ENCODE peak calls at places on chromosomes 7 and 10, in four cellular contexts. J, R, B and P are unnamed samples.

GRCh38 chr7:2962860-2963259 is 80.8 kb downstream of the CARD11 start:
- DNase-seq in J (no peak), R (no peak), B (no peak), P (peak)

GRCh38 chr10:5970527-5970926 is 6.8 kb downstream of the IL15RA start:
- DNase-seq in J (peak), R (no peak), B (no peak), P (no peak)

GRCh38 chr10:89088901-89089300 is 98.3 kb downstream of the FAS start:
- DNase-seq in J (no peak), R (no peak), B (no peak), P (no peak)

GRCh38 chr10:78828647-78829283 is 240.0 kb upstream of the ZMIZ1 start:
- DNase-seq in J (no peak), R (no peak), B (no peak), P (no peak)

GRCh38 chr7:32958046-32959025 is 1.1 kb downstream of the FKBP9 start:
- DNase-seq in J (peak), R (peak), B (peak), P (peak)

GRCh38 chr7:132656846-132657776 is 80.8 kb upstream of the PLXNA4 start:
- DNase-seq in J (no peak), R (no peak), B (no peak), P (peak)

GRCh38 chr10:72260588-72261322 is 13.0 kb upstream of the DDIT4 start:
- DNase-seq in J (peak), R (peak), B (peak), P (peak)

GRCh38 chr7:134431805-134432204 is 27.1 kb downstream of the AKR1B1 start:
- DNase-seq in J (no peak), R (no peak), B (no peak), P (no peak)

GRCh38 chr10:97090644-97091043 is 95.1 kb downstream of the SLIT1 start:
- DNase-seq in J (no peak), R (no peak), B (no peak), P (no peak)

GRCh38 chr10:49164587-49165188 is 23.5 kb downstream of the TMEM273 start:
- DNase-seq in J (no peak), R (peak), B (no peak), P (peak)

GRCh38 chr7:1309290-1309689 is 76.6 kb downstream of the UNCX start:
- DNase-seq in J (no peak), R (no peak), B (no peak), P (no peak)

GRCh38 chr10:76738991-76739390 is 898.6 kb downstream of the KCNMA1 start:
- DNase-seq in J (no peak), R (no peak), B (no peak), P (no peak)

GRCh38 chr7:117480978-117481377 is 1.2 kb downstream of the CFTR start:
- DNase-seq in J (no peak), R (no peak), B (no peak), P (no peak)

GRCh38 chr7:117479480-117480224 is at the start of gene CFTR:
- DNase-seq in J (no peak), R (peak), B (no peak), P (no peak)

DNA sequence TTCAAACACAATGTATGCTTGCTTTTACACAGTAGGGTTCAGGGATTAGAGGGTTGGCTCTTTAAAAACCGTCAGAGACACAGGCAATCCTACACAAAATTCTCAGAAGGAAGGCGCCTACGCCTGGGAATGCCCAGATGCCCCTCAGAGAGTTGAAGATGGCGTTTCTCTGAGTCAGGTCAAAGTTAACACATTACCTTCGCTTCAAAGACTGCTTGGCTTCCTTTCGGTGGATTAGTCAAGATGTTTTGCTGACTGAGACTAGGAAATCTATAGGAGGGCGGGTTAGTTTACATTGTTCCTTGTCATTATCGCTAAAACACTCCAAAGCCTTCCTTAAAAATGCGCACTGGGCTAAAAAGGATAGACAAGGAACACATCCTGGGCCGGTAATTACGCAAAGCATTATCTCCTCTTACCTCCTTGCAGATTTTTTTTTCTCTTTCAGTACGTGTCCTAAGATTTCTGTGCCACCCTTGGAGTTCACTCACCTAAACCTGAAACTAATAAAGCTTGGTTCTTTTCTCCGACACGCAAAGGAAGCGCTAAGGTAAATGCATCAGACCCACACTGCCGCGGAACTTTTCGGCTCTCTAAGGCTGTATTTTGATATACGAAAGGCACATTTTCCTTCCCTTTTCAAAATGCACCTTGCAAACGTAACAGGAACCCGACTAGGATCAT is 887 bp upstream of the CFTR start:
- DNase-seq in J (no peak), R (no peak), B (no peak), P (peak)
- H3K4me3 ChIP-seq in J (no peak), R (peak), B (peak), P (peak)

DNA sequence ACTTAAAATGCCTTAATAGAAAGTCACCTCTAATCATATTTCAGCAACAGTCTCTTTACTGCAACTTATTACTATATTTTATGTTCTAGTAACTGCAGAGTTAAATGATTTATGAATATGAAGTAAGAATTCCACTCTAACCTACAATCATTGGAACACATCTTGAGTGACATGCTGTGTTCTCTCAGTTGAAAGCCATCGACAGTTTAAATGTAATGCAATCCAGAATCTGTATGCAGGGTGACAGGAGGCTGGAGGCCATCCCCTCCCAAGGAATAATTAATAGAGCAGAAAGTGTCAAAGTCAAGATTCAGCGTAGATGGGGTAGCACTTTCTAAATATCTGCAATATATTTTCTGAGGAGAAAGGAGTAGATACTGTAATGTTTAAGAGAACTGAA is 590.3 kb upstream of the SORCS1 start:
- DNase-seq in J (no peak), R (no peak), B (no peak), P (no peak)
- H3K4me3 ChIP-seq in J (no peak), R (no peak), B (no peak), P (no peak)

GRCh38 chr7:156791241-156791640 is 101.7 kb downstream of the LMBR1 start:
- DNase-seq in J (no peak), R (no peak), B (no peak), P (no peak)
- H3K4me3 ChIP-seq in J (no peak), R (no peak), B (no peak), P (no peak)

DNA sequence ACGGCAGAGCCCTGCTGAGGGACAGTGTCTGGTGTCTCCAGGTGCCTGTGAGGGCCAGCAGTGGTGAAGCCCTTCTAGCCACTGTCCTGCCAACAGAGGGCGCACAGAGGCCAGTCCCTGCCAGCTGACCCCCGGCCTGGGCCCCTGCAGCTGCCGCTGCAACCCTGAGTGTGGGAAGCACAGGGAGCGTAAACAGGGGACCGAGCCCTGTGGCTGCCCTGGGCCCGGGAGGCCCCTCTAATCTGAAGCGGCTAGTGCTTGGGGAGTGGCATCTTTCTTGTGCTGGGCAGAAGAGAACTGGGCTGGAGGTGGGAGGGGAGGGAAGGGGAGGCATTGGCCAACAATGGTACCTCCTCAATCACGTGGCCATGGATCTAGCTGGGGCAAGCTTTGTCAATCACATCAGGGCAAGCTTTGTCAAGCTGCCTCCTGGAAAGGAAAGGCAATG is 34.6 kb downstream of the TRIM8 start:
- DNase-seq in J (peak), R (peak), B (peak), P (peak)
- H3K4me3 ChIP-seq in J (no peak), R (peak), B (no peak), P (peak)

GRCh38 chr7:129295015-129295423 is 70.2 kb downstream of the AHCYL2 start:
- DNase-seq in J (peak), R (no peak), B (no peak), P (peak)
- H3K4me3 ChIP-seq in J (no peak), R (no peak), B (no peak), P (no peak)

GRCh38 chr7:15686957-15687644 is 618 bp upstream of the MEOX2 start:
- DNase-seq in J (peak), R (no peak), B (no peak), P (no peak)

GRCh38 chr7:15685358-15686181 is 913 bp downstream of the MEOX2 start:
- DNase-seq in J (peak), R (no peak), B (peak), P (no peak)

GRCh38 chr7:15684834-15685233 is 1.6 kb downstream of the MEOX2 start:
- DNase-seq in J (no peak), R (no peak), B (peak), P (no peak)

GRCh38 chr7:15687645-15688025 is 1.2 kb upstream of the MEOX2 start:
- DNase-seq in J (no peak), R (no peak), B (peak), P (no peak)

GRCh38 chr7:15686209-15686956 is at the start of gene MEOX2:
- DNase-seq in J (peak), R (peak), B (peak), P (no peak)
- H3K4me3 ChIP-seq in J (peak), R (peak), B (peak), P (peak)

DNA sequence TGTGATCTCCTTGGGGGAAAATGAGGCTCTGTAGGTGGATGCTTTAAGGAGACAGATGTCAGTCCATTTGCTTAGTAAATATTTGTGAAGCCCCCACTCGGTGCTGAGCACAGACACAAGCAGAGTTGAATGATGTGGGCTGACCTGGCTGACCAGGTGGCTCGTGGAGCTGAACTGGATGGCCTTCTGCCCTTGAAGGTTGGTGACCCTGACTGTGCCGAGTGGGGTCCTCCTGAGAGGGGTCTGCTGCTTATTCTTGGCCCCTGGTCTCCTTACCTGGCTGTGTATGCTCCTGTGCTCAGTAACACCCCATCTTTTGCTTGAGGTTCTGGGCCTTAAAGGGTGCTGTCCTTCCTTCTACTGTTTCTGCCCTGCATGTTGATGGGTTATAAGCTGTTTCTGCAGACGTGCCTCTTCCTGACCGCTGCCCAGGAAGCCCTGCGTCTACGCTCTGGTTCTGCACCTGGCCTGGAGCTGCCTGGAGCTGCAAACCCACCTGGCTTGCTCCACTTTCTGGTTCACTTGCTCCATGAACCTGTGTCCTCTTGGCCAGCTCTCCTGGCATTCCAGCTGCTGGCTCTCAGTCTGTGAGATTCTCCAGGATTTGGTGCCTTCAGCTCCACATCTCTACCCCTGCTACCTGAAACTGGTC is 76.4 kb downstream of the ADCY1 start:
- DNase-seq in J (no peak), R (no peak), B (peak), P (no peak)
- H3K4me3 ChIP-seq in J (no peak), R (no peak), B (no peak), P (no peak)

GRCh38 chr10:91589015-91589655 is 43.7 kb downstream of the PPP1R3C start:
- DNase-seq in J (peak), R (peak), B (peak), P (no peak)
- H3K4me3 ChIP-seq in J (no peak), R (no peak), B (no peak), P (no peak)

DNA sequence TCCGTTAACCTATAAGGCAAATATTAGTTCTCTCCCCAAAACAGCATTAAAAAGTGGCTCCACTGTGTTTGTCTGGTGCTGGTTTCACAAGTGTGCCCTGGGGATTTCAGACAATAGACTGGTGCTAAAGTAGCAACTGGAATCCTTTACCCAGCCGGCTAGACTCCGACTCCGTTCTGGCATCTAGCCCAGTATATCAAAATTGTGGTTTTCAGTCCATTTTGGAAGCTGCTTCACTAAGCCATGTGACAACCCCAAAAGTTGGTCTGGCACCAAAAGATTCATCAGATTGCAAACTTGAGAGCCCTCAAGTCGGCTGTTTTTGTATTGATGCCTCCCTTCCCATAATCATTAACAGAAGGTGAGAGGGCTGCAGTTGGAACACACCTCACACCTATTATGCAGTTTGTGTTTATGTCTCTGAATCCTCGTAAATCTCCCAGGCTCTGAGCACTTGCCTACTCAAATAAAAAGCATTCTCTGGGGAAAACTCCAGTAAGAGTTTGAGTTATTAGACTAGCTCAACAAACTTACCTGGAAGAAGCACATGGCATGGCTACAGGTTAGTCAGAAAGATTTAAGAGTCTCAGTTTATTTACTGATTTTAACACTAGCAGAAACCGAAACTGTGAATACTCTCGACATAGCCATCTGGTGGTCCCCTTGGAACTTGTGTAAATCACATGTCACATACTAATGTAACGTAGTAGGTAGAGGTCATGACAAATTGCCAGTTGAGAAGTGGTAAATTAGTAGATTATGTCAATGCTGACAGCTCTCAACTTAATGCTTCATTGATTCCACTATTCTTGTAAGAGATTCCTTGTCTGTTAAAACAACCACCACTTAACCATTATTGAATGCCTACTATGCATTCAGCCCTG is 14.8 kb upstream of the WNT16 start:
- DNase-seq in J (no peak), R (no peak), B (no peak), P (peak)
- H3K4me3 ChIP-seq in J (no peak), R (peak), B (no peak), P (no peak)

GRCh38 chr10:4670737-4671136 is 155.3 kb upstream of the AKR1E2 start:
- DNase-seq in J (no peak), R (no peak), B (no peak), P (peak)
- H3K4me3 ChIP-seq in J (no peak), R (no peak), B (no peak), P (no peak)